ENCODE peak calls at places on chromosome 1, in four cellular contexts. One of them, this sample, is unnamed.

GRCh38 chr1:30681782-30682181 is 41.6 kb downstream of the MATN1 start:
- DNase-seq in uterus: no peak
- DNase-seq in GM23248: no peak
- DNase-seq in NB4: no peak
- DNase-seq in this sample: peak; percentile 46

GRCh38 chr1:40593449-40594186 is 62.2 kb downstream of the ZNF684 start:
- DNase-seq in uterus: no peak
- DNase-seq in GM23248: no peak
- DNase-seq in NB4: peak; percentile 59
- DNase-seq in this sample: no peak

GRCh38 chr1:44643721-44644330 is 30.5 kb downstream of the TMEM53 start:
- DNase-seq in uterus: no peak
- DNase-seq in GM23248: no peak
- DNase-seq in NB4: no peak
- DNase-seq in this sample: no peak

GRCh38 chr1:183416850-183417690 is 1.1 kb downstream of the NMNAT2 start:
- DNase-seq in uterus: peak; percentile 60
- DNase-seq in GM23248: peak; percentile 74
- DNase-seq in NB4: peak; percentile 30
- DNase-seq in this sample: peak; percentile 68

GRCh38 chr1:6092211-6092610 is 46.5 kb downstream of the KCNAB2 start:
- DNase-seq in uterus: no peak
- DNase-seq in GM23248: no peak
- DNase-seq in NB4: no peak
- DNase-seq in this sample: no peak

GRCh38 chr1:235938714-235939487 is 72.2 kb upstream of the LYST start:
- DNase-seq in uterus: no peak
- DNase-seq in GM23248: no peak
- DNase-seq in NB4: peak; percentile 92
- DNase-seq in this sample: peak; percentile 24

GRCh38 chr1:96722161-96722908 is 751 bp downstream of the PTBP2 start:
- DNase-seq in uterus: peak; percentile 63
- DNase-seq in GM23248: peak; percentile 68
- DNase-seq in NB4: peak; percentile 65
- DNase-seq in this sample: peak; percentile 55

GRCh38 chr1:183029591-183030000 is 6.4 kb downstream of the LAMC1 start:
- DNase-seq in uterus: no peak
- DNase-seq in GM23248: peak; percentile 92
- DNase-seq in NB4: no peak
- DNase-seq in this sample: no peak

GRCh38 chr1:9374748-9375345 is 82.2 kb downstream of the SPSB1 start:
- DNase-seq in uterus: no peak
- DNase-seq in GM23248: no peak
- DNase-seq in NB4: no peak
- DNase-seq in this sample: no peak

GRCh38 chr1:67687198-67687545 is 2.2 kb downstream of the GADD45A start:
- DNase-seq in uterus: no peak
- DNase-seq in GM23248: peak; percentile 24
- DNase-seq in NB4: no peak
- DNase-seq in this sample: no peak

GRCh38 chr1:150168960-150169565 is 19.3 kb downstream of the PLEKHO1 start:
- DNase-seq in uterus: peak; percentile 76
- DNase-seq in GM23248: peak; percentile 73
- DNase-seq in NB4: peak; percentile 70
- DNase-seq in this sample: peak; percentile 53

GRCh38 chr1:12132078-12132477 is 34.7 kb upstream of the TNFRSF1B start:
- DNase-seq in uterus: no peak
- DNase-seq in GM23248: peak; percentile 93
- DNase-seq in NB4: no peak
- DNase-seq in this sample: no peak

GRCh38 chr1:210294991-210295773 is 33.5 kb upstream of the HHAT start:
- DNase-seq in uterus: peak; percentile 56
- DNase-seq in GM23248: peak; percentile 81
- DNase-seq in NB4: no peak
- DNase-seq in this sample: peak; percentile 31

GRCh38 chr1:185463011-185463410 is 146.0 kb upstream of the IVNS1ABP start:
- DNase-seq in uterus: no peak
- DNase-seq in GM23248: peak; percentile 65
- DNase-seq in NB4: no peak
- DNase-seq in this sample: no peak

GRCh38 chr1:83998599-83999315 is at the start of gene TTLL7:
- DNase-seq in uterus: peak; percentile 72
- DNase-seq in GM23248: peak; percentile 80
- DNase-seq in NB4: peak; percentile 64
- DNase-seq in this sample: peak; percentile 82

GRCh38 chr1:195328102-195328501 is 1280.1 kb downstream of the KCNT2 start:
- DNase-seq in uterus: no peak
- DNase-seq in GM23248: peak; percentile 51
- DNase-seq in NB4: peak; percentile 21
- DNase-seq in this sample: no peak

GRCh38 chr1:117602862-117603261 is 3.0 kb upstream of the TENT5C start:
- DNase-seq in uterus: no peak
- DNase-seq in GM23248: no peak
- DNase-seq in NB4: no peak
- DNase-seq in this sample: no peak

GRCh38 chr1:205512059-205513045 is 7.9 kb downstream of the CDK18 start:
- DNase-seq in uterus: peak; percentile 43
- DNase-seq in GM23248: peak; percentile 32
- DNase-seq in NB4: no peak
- DNase-seq in this sample: no peak

GRCh38 chr1:39151267-39151666 is 53.2 kb upstream of the MACF1 start:
- DNase-seq in uterus: no peak
- DNase-seq in GM23248: no peak
- DNase-seq in NB4: no peak
- DNase-seq in this sample: no peak

GRCh38 chr1:236523704-236524141 is at the start of gene LGALS8:
- DNase-seq in uterus: peak; percentile 85
- DNase-seq in GM23248: peak; percentile 94
- DNase-seq in NB4: peak; percentile 67
- DNase-seq in this sample: peak; percentile 91

GRCh38 chr1:107459204-107459904 is 318.5 kb downstream of the NTNG1 start:
- DNase-seq in uterus: no peak
- DNase-seq in GM23248: no peak
- DNase-seq in NB4: no peak
- DNase-seq in this sample: no peak

GRCh38 chr1:3274972-3275371 is 179.5 kb upstream of the ARHGEF16 start:
- DNase-seq in uterus: no peak
- DNase-seq in GM23248: no peak
- DNase-seq in NB4: no peak
- DNase-seq in this sample: peak; percentile 61

GRCh38 chr1:187078321-187078720 is 249.6 kb downstream of the PLA2G4A start:
- DNase-seq in uterus: no peak
- DNase-seq in GM23248: no peak
- DNase-seq in NB4: no peak
- DNase-seq in this sample: no peak

GRCh38 chr1:84214115-84214956 is 70.3 kb downstream of the PRKACB start:
- DNase-seq in uterus: no peak
- DNase-seq in GM23248: no peak
- DNase-seq in NB4: no peak
- DNase-seq in this sample: no peak

GRCh38 chr1:213292653-213293052 is 241.6 kb downstream of the RPS6KC1 start:
- DNase-seq in uterus: no peak
- DNase-seq in GM23248: no peak
- DNase-seq in NB4: no peak
- DNase-seq in this sample: no peak

GRCh38 chr1:235650341-235651169 is 971 bp upstream of the GNG4 start:
- DNase-seq in uterus: no peak
- DNase-seq in GM23248: peak; percentile 8
- DNase-seq in NB4: no peak
- DNase-seq in this sample: peak; percentile 30

GRCh38 chr1:83123019-83123418 is 875.9 kb downstream of the TTLL7 start:
- DNase-seq in uterus: no peak
- DNase-seq in GM23248: no peak
- DNase-seq in NB4: no peak
- DNase-seq in this sample: no peak

GRCh38 chr1:203268901-203269653 is 36.2 kb upstream of the BTG2 start:
- DNase-seq in uterus: no peak
- DNase-seq in GM23248: peak; percentile 80
- DNase-seq in NB4: peak; percentile 84
- DNase-seq in this sample: peak; percentile 43

GRCh38 chr1:30385246-30385940 is 338.0 kb downstream of the MATN1 start:
- DNase-seq in uterus: peak; percentile 7
- DNase-seq in GM23248: no peak
- DNase-seq in NB4: no peak
- DNase-seq in this sample: no peak

GRCh38 chr1:199948587-199949280 is 78.8 kb upstream of the NR5A2 start:
- DNase-seq in uterus: no peak
- DNase-seq in GM23248: no peak
- DNase-seq in NB4: peak; percentile 32
- DNase-seq in this sample: no peak

GRCh38 chr1:30242722-30243465 is 480.5 kb downstream of the MATN1 start:
- DNase-seq in uterus: no peak
- DNase-seq in GM23248: no peak
- DNase-seq in NB4: no peak
- DNase-seq in this sample: no peak

GRCh38 chr1:11188858-11189451 is at the start of gene ANGPTL7:
- DNase-seq in uterus: no peak
- DNase-seq in GM23248: no peak
- DNase-seq in NB4: no peak
- DNase-seq in this sample: no peak

GRCh38 chr1:152906023-152906565 is 2.3 kb upstream of the IVL start:
- DNase-seq in uterus: no peak
- DNase-seq in GM23248: peak; percentile 97
- DNase-seq in NB4: no peak
- DNase-seq in this sample: peak; percentile 24

GRCh38 chr1:1206376-1207253 is at the start of gene TNFRSF18:
- DNase-seq in uterus: no peak
- DNase-seq in GM23248: peak; percentile 42
- DNase-seq in NB4: peak; percentile 19
- DNase-seq in this sample: peak; percentile 58

GRCh38 chr1:42736571-42737200 is 3.4 kb downstream of the CLDN19 start:
- DNase-seq in uterus: no peak
- DNase-seq in GM23248: no peak
- DNase-seq in NB4: no peak
- DNase-seq in this sample: no peak

GRCh38 chr1:167715653-167716302 is 6.0 kb upstream of the MPZL1 start:
- DNase-seq in uterus: no peak
- DNase-seq in GM23248: no peak
- DNase-seq in NB4: no peak
- DNase-seq in this sample: no peak

GRCh38 chr1:32886828-32887414 is 630 bp downstream of the HPCA start:
- DNase-seq in uterus: no peak
- DNase-seq in GM23248: no peak
- DNase-seq in NB4: no peak
- DNase-seq in this sample: no peak
- H3K4me3 ChIP-seq in uterus: no peak overlapping the region
- H3K4me3 ChIP-seq in GM23248: no peak overlapping the region
- H3K4me3 ChIP-seq in NB4: no peak overlapping the region
- H3K4me3 ChIP-seq in this sample: no peak overlapping the region

GRCh38 chr1:113759341-113760101 is at the start of gene PHTF1:
- DNase-seq in uterus: peak; percentile 74
- DNase-seq in GM23248: peak; percentile 94
- DNase-seq in NB4: peak; percentile 91
- DNase-seq in this sample: peak; percentile 77

GRCh38 chr1:113763651-113764050 is 4.4 kb upstream of the PHTF1 start:
- DNase-seq in uterus: no peak
- DNase-seq in GM23248: no peak
- DNase-seq in NB4: no peak
- DNase-seq in this sample: no peak

GRCh38 chr1:113761937-113762336 is 2.7 kb upstream of the PHTF1 start:
- DNase-seq in uterus: no peak
- DNase-seq in GM23248: no peak
- DNase-seq in NB4: no peak
- DNase-seq in this sample: no peak

GRCh38 chr1:113758631-113759340 is 500 bp downstream of the PHTF1 start:
- DNase-seq in uterus: peak; percentile 63
- DNase-seq in GM23248: peak; percentile 77
- DNase-seq in NB4: peak; percentile 80
- DNase-seq in this sample: peak; percentile 68

GRCh38 chr1:113760102-113760804 is 967 bp upstream of the PHTF1 start:
- DNase-seq in uterus: no peak
- DNase-seq in GM23248: no peak
- DNase-seq in NB4: no peak
- DNase-seq in this sample: no peak
- H3K4me3 ChIP-seq in uterus: peak overlapping the region; percentile 51
- H3K4me3 ChIP-seq in GM23248: peak overlapping the region; percentile 94
- H3K4me3 ChIP-seq in NB4: peak overlapping the region; percentile 91
- H3K4me3 ChIP-seq in this sample: no peak overlapping the region

GRCh38 chr1:85433096-85433495 is 31.9 kb downstream of the DDAH1 start:
- DNase-seq in uterus: no peak
- DNase-seq in GM23248: no peak
- DNase-seq in NB4: no peak
- DNase-seq in this sample: no peak

GRCh38 chr1:85428471-85429077 is 36.4 kb downstream of the DDAH1 start:
- DNase-seq in uterus: no peak
- DNase-seq in GM23248: no peak
- DNase-seq in NB4: peak; percentile 51
- DNase-seq in this sample: no peak

GRCh38 chr1:85427358-85427757 is 37.6 kb downstream of the DDAH1 start:
- DNase-seq in uterus: no peak
- DNase-seq in GM23248: peak; percentile 44
- DNase-seq in NB4: no peak
- DNase-seq in this sample: no peak

DNA sequence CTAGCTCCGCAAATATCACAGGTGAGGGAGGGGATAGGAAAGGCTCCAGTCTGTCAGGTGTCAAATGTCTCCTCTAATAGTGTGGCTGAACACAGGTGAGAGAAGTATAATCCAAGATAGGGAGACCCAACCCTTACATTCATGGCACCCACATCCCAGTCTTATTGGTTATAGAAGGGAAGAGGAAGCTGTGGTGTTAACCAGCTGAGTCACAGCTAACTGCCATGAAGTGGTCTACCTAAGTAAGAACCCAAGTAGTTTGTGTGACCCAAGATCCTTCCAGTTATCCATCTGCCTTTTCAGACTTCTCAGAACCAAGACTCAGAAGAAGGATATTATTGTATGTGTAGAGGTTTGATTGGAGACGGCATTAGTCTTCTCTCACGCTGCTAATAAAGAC is 37.1 kb downstream of the DDAH1 start:
- DNase-seq in uterus: no peak
- DNase-seq in GM23248: no peak
- DNase-seq in NB4: peak; percentile 59
- DNase-seq in this sample: no peak
- H3K4me3 ChIP-seq in uterus: no peak overlapping the region
- H3K4me3 ChIP-seq in GM23248: no peak overlapping the region
- H3K4me3 ChIP-seq in NB4: no peak overlapping the region
- H3K4me3 ChIP-seq in this sample: no peak overlapping the region

DNA sequence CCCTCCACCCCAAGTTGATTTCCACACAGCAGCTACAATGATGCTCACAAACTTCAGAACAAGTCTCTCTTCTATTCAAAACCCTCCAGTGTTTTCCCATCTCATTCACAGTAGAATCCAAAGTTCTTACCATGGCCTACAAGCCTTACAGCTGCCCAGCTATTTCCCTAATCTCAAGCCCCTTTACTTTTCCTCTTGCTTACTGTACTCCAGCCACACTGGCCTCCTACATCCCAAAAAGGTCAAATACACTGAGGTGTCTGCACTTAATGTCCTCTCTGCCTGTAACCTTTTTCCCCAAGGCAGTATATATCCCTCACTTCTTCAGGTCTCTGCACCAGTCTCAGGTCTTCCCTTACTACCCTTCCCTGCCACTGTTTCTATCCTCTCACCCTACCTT is 2.6 kb downstream of the RAP1A start:
- DNase-seq in uterus: no peak
- DNase-seq in GM23248: no peak
- DNase-seq in NB4: no peak
- DNase-seq in this sample: no peak
- H3K4me3 ChIP-seq in uterus: no peak overlapping the region
- H3K4me3 ChIP-seq in GM23248: peak overlapping the region; percentile 76
- H3K4me3 ChIP-seq in NB4: peak overlapping the region; percentile 86
- H3K4me3 ChIP-seq in this sample: no peak overlapping the region

This sample was measured in body of pancreas.